ENCODE peak calls at places on chromosomes 13 and 19, in nine cellular contexts. B is GM12865, Q is GM06990, U is foreskin fibroblast, X is dorsolateral prefrontal cortex, H is fibroblast of lung, W is breast epithelium, Z is esophagus squamous epithelium, M is BJ. G is an unnamed sample.

GRCh38 chr19:45442927-45443461 is 19.3 kb upstream of the ERCC1 start:
- DNase-seq in Q (no peak), X (no peak), M (no peak), U (peak), H (peak), Z (no peak), W (peak), B (peak), G (no peak)

GRCh38 chr19:734716-735115 is 16.2 kb upstream of the MISP start:
- DNase-seq in H (no peak), B (no peak), U (no peak), M (no peak), Z (no peak), Q (no peak), X (no peak), W (no peak), G (no peak)

GRCh38 chr19:39351537-39352037 is 9.4 kb downstream of the SAMD4B start:
- DNase-seq in X (no peak), Z (no peak), B (peak), Q (peak), M (no peak), U (peak), W (no peak), H (no peak), G (no peak)

GRCh38 chr19:12899891-12900518 is 9.0 kb downstream of the GCDH start:
- DNase-seq in U (no peak), W (no peak), M (no peak), Q (peak), B (peak), Z (no peak), X (no peak), H (no peak), G (no peak)

GRCh38 chr19:7550169-7550770 is 14.8 kb downstream of the PNPLA6 start:
- DNase-seq in Q (no peak), M (no peak), Z (no peak), W (no peak), H (no peak), U (no peak), X (no peak), B (no peak), G (no peak)

GRCh38 chr13:28451482-28452217 is 43.3 kb downstream of the FLT1 start:
- DNase-seq in H (no peak), Z (no peak), W (no peak), Q (no peak), X (no peak), U (peak), B (no peak), M (no peak), G (no peak)

GRCh38 chr19:29841559-29842367 is 30.0 kb downstream of the CCNE1 start:
- DNase-seq in B (peak), M (no peak), U (peak), X (peak), W (no peak), H (peak), Z (no peak), Q (no peak), G (no peak)

GRCh38 chr19:48752511-48753365 is at the start of gene FUT1:
- DNase-seq in H (peak), X (no peak), W (peak), Q (peak), Z (no peak), B (peak), M (no peak), U (peak), G (no peak)

DNA sequence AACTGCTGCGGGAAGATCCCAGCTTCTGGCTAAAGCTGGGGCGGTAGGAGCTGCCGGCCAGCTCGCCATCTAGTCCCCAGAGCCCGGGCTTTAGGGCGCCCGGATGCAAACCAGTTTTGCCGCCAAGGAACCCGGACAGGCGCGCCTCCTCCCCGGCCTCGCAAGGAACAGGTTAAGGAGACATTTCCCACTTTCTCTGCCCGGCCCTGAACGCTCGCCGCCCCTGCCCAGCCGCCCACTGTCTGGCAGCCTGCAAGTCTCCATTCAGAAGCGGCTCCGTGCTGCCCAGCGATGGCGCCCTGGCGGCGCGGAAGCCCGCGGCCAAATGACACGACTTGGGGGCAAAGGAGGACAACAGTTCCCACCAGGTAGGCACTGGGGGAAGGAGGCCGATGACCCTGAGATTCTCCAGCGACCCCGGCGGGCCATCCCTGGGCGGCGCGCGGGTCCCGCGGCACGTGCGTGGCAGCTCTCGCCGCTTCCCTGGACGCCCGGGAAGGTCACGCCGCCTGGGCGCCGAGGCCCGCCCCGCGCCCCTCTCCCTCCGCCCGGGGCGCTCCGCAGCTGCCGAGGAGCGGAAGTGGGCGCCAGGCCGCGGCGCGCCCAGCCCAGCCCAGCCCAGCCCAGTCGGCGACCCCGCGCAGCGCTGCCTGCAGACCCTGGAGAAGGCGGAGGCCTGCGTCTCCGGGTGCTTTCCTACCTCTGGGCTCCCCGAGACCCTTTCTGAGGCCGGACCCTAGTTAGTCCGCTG is 42.2 kb upstream of the HNRNPA1L2 start:
- DNase-seq in Q (peak), W (no peak), M (no peak), B (peak), H (peak), X (no peak), U (peak), Z (no peak), G (no peak)
- H3K4me3 ChIP-seq in Q (peak), W (peak), M (peak), B (peak), H (peak), X (peak), U (peak), Z (peak), G (peak)

GRCh38 chr19:16070366-16070990 is 5.8 kb upstream of the TPM4 start:
- DNase-seq in X (no peak), Q (peak), B (peak), W (peak), M (no peak), U (peak), H (no peak), Z (peak), G (no peak)
- H3K4me3 ChIP-seq in X (no peak), Q (no peak), B (no peak), W (no peak), M (no peak), U (no peak), H (peak), Z (peak), G (no peak)

GRCh38 chr19:41095703-41096102 is 7.5 kb downstream of the CYP2A13 start:
- DNase-seq in B (no peak), U (no peak), W (no peak), H (no peak), Z (no peak), M (no peak), Q (no peak), X (no peak), G (no peak)

GRCh38 chr19:41085748-41086415 is 2.4 kb upstream of the CYP2A13 start:
- DNase-seq in U (no peak), Q (no peak), M (no peak), Z (no peak), H (no peak), B (no peak), X (no peak), W (no peak), G (no peak)

GRCh38 chr19:41088151-41088550 is at the start of gene CYP2A13:
- DNase-seq in Q (no peak), B (no peak), H (no peak), W (no peak), Z (no peak), U (no peak), X (no peak), M (no peak), G (no peak)

DNA sequence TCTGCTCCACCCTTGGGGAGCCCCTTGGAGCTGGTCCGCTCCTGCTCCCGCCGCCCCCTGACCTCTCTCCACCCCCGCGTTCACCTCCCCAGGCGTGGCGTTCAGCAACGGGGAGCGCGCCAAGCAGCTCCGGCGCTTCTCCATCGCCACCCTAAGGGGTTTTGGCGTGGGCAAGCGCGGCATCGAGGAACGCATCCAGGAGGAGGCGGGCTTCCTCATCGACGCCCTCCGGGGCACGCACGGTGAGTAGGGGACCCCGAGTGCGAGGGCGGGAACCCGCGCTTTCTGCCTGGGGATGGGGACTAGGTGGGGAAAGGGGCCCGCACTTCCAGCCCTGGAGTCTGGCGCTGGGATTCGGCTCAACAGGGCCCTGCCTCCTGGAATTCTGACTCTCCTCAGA is 1.7 kb downstream of the CYP2A13 start:
- DNase-seq in U (no peak), Z (no peak), Q (no peak), H (no peak), M (no peak), W (no peak), B (no peak), X (no peak), G (no peak)
- H3K4me3 ChIP-seq in U (no peak), Z (no peak), Q (no peak), H (no peak), M (no peak), W (no peak), B (no peak), X (no peak), G (no peak)

GRCh38 chr19:55486971-55487883 is 1.0 kb upstream of the SSC5D start:
- DNase-seq in B (no peak), H (peak), M (peak), Q (no peak), U (peak), W (peak), Z (no peak), X (no peak), G (peak)

GRCh38 chr19:55485439-55486011 is 537 bp downstream of the NAT14 start:
- DNase-seq in M (no peak), U (peak), B (peak), X (no peak), H (no peak), Q (no peak), W (no peak), Z (no peak), G (no peak)

GRCh38 chr19:55487884-55488687 is at the start of gene SSC5D:
- DNase-seq in H (peak), W (no peak), Z (no peak), U (peak), Q (no peak), B (no peak), M (no peak), X (no peak), G (no peak)

GRCh38 chr19:55484571-55485438 is at the start of gene NAT14:
- DNase-seq in B (peak), M (no peak), U (peak), Z (no peak), Q (peak), X (no peak), H (peak), W (no peak), G (no peak)

GRCh38 chr19:55486043-55486970 is 1.3 kb downstream of the NAT14 start:
- DNase-seq in U (no peak), X (no peak), H (no peak), M (no peak), Z (no peak), W (no peak), Q (no peak), B (no peak), G (no peak)
- H3K4me3 ChIP-seq in U (peak), X (peak), H (peak), M (peak), Z (no peak), W (no peak), Q (no peak), B (no peak), G (peak)

GRCh38 chr13:78595458-78595818 is 7.9 kb downstream of the POU4F1 start:
- DNase-seq in W (no peak), X (no peak), Q (no peak), B (no peak), M (no peak), U (peak), Z (no peak), H (no peak), G (no peak)

GRCh38 chr13:78595819-78596700 is 7.3 kb downstream of the POU4F1 start:
- DNase-seq in W (no peak), H (no peak), Z (no peak), M (no peak), U (peak), X (no peak), Q (peak), B (no peak), G (no peak)

GRCh38 chr13:78596701-78597550 is 6.4 kb downstream of the POU4F1 start:
- DNase-seq in Q (no peak), U (peak), W (no peak), B (no peak), H (no peak), X (no peak), M (no peak), Z (no peak), G (no peak)

GRCh38 chr13:78593129-78593528 is 10.2 kb downstream of the POU4F1 start:
- DNase-seq in U (no peak), H (no peak), Z (no peak), W (no peak), X (no peak), B (no peak), M (no peak), Q (no peak), G (no peak)

DNA sequence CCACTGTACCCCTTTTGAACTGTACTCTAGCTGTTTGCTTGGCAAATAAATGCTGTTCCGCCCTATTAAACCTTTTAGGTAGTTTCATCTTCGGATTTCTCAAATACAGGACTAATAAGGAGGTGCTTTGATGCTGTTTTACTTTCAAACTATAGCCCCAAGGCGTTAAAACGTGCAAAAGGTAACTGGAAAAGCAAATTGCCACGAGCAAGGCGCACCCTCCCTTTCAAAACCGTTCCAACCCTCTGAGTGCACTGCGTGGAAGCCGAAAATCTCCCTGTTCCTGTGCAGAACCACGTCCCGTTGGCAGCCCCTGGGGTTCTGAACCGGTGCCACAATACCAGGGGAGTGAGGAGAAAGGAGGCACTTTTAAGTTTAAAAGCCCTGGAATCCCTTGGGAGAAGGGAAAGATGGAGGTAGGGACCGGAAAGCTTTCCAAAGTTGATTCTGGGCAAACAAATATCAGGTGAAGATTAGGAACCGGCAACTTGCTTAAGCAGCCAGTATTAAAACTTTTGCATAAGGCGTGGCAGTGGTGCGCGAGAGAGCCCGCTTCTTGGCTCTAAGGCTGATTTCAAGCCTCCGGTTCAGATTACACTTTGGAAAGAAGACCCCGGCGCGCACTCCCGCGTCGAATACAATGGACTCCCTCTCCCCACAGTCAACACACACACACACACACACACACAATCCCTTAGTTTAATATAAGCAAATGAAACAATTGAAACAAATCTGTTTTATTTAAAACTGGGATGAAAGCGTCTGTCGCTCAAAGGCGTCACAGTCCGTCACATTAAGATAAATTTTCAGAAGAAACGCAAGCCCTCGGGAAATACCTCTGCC is 9.5 kb downstream of the POU4F1 start:
- DNase-seq in Z (no peak), U (no peak), H (no peak), Q (no peak), W (no peak), B (no peak), M (no peak), X (no peak), G (no peak)
- H3K4me3 ChIP-seq in Z (no peak), U (no peak), H (no peak), Q (no peak), W (no peak), B (no peak), M (no peak), X (no peak), G (no peak)

DNA sequence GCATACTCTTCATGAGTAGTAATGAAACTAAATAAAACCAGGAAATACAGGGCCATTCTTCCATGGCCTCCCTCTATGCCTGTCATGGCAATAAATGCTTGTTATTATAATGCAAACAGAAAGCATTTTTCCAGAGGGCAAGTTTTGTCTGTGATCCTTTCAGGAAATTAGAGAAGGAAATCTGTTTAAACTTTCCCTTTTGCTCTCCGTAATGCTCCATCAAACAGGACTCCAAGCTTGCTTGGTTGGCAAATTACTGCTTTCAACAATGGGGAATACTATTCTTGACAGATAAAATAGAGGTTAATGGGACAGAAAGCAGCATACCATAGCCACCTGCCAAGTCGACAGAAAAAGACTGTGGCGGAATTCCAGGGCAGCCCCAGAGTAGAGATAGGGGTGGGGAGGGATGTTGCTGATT is 252.5 kb downstream of the LHFPL6 start:
- DNase-seq in Z (no peak), X (no peak), H (peak), W (no peak), M (no peak), Q (no peak), U (no peak), B (no peak), G (no peak)
- H3K4me3 ChIP-seq in Z (no peak), X (no peak), H (no peak), W (no peak), M (no peak), Q (no peak), U (no peak), B (no peak), G (no peak)

GRCh38 chr13:40565282-40566148 is 100.9 kb downstream of the FOXO1 start:
- DNase-seq in B (no peak), X (no peak), M (no peak), U (peak), W (no peak), H (no peak), Q (no peak), Z (no peak), G (no peak)

GRCh38 chr13:40562975-40563349 is 103.5 kb downstream of the FOXO1 start:
- DNase-seq in M (no peak), H (peak), Z (no peak), U (no peak), X (no peak), W (no peak), B (peak), Q (peak), G (no peak)

GRCh38 chr13:40564342-40564997 is 102.0 kb downstream of the FOXO1 start:
- DNase-seq in W (no peak), X (no peak), Q (peak), H (no peak), M (no peak), Z (no peak), B (peak), U (no peak), G (no peak)

GRCh38 chr13:40566811-40567210 is 99.6 kb downstream of the FOXO1 start:
- DNase-seq in U (no peak), W (no peak), Q (no peak), B (no peak), X (no peak), Z (no peak), H (no peak), M (no peak), G (no peak)

GRCh38 chr13:40563350-40564125 is 102.9 kb downstream of the FOXO1 start:
- DNase-seq in H (no peak), M (no peak), W (no peak), U (peak), B (no peak), Q (no peak), Z (no peak), X (no peak), G (no peak)
- H3K4me3 ChIP-seq in H (no peak), M (no peak), W (no peak), U (no peak), B (no peak), Q (no peak), Z (no peak), X (no peak), G (no peak)

DNA sequence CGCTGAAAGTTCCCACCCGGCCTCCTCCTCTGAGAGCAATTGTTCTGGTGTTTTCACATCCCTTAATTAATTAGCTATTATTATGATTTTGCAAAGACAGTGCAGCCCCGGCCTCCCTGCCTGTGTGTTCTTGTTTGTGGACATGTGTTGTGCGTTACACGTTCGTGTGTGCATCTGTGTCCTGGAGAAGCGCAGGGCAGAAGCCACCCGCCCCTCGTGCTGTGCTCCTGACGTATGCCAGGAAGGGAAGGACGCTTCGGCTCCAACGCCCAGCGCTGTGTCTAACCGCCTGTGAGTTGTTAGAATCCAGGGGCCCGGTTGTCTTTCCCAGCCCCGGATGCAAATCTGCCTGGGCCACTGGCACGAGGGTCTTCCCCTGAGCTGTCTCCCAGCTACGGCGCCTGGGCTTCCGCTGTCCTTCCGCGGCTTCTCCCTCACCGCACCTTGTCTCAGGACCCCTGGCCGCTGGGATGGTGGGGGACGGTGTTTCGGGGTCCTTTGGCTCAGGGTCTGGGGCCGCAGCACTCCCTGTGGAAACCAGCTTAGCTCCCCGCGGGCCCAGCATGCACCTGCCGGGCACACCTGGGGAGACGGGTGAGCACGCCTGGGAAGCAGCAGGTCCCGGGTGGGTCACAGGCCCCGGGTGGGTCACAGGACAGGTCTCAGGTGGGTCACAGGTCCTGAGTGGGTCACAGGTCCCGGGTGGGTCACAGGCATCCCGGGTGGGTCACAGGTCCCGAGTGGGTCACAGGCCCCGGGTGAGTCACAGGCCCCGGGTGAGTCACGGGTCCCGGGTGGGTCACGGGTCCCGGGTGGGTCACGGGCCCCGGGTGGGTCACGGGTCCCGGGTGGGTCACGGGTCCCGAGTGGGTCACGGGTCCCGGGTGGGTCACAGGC is 51.5 kb downstream of the GAS6 start:
- DNase-seq in W (no peak), B (no peak), M (no peak), Z (no peak), U (peak), Q (no peak), X (no peak), H (no peak), G (no peak)
- H3K4me3 ChIP-seq in W (no peak), B (no peak), M (no peak), Z (no peak), U (no peak), Q (no peak), X (no peak), H (no peak), G (no peak)